ENCODE peak calls at places on chromosome 7, in six cellular contexts. One of them, this sample, is unnamed.

GRCh38 chr7:74656911-74657691 is 417 bp upstream of the GTF2I start:
- DNase-seq in foreskin fibroblast: peak; percentile 99
- DNase-seq in adipocyte: peak; percentile 99
- DNase-seq in stimulated activated CD4-positive, alpha-beta T cell treated with anti-CD3 and anti-CD28 coated beads, Interleukin-2, amount 100 ng/mL, for 24 hours: peak; percentile 99
- DNase-seq in MM.1S: peak; percentile 98
- DNase-seq in lower leg skin: peak; percentile 97
- DNase-seq in this sample: peak; percentile 85

GRCh38 chr7:131546126-131546525 is 10.3 kb downstream of the PODXL start:
- DNase-seq in foreskin fibroblast: no peak
- DNase-seq in adipocyte: no peak
- DNase-seq in stimulated activated CD4-positive, alpha-beta T cell treated with anti-CD3 and anti-CD28 coated beads, Interleukin-2, amount 100 ng/mL, for 24 hours: no peak
- DNase-seq in MM.1S: peak; percentile 36
- DNase-seq in lower leg skin: no peak
- DNase-seq in this sample: no peak

GRCh38 chr7:78279035-78279434 is 480.5 kb downstream of the PHTF2 start:
- DNase-seq in foreskin fibroblast: peak; percentile 83
- DNase-seq in adipocyte: peak; percentile 73
- DNase-seq in stimulated activated CD4-positive, alpha-beta T cell treated with anti-CD3 and anti-CD28 coated beads, Interleukin-2, amount 100 ng/mL, for 24 hours: no peak
- DNase-seq in MM.1S: no peak
- DNase-seq in lower leg skin: no peak
- DNase-seq in this sample: peak; percentile 89

GRCh38 chr7:46360811-46361210 is 439.7 kb upstream of the IGFBP3 start:
- DNase-seq in foreskin fibroblast: no peak
- DNase-seq in adipocyte: no peak
- DNase-seq in stimulated activated CD4-positive, alpha-beta T cell treated with anti-CD3 and anti-CD28 coated beads, Interleukin-2, amount 100 ng/mL, for 24 hours: no peak
- DNase-seq in MM.1S: no peak
- DNase-seq in lower leg skin: no peak
- DNase-seq in this sample: no peak

GRCh38 chr7:101731502-101732084 is 85.8 kb upstream of the CUX1 start:
- DNase-seq in foreskin fibroblast: no peak
- DNase-seq in adipocyte: no peak
- DNase-seq in stimulated activated CD4-positive, alpha-beta T cell treated with anti-CD3 and anti-CD28 coated beads, Interleukin-2, amount 100 ng/mL, for 24 hours: no peak
- DNase-seq in MM.1S: no peak
- DNase-seq in lower leg skin: no peak
- DNase-seq in this sample: no peak

GRCh38 chr7:28114056-28114455 is 66.5 kb downstream of the JAZF1 start:
- DNase-seq in foreskin fibroblast: no peak
- DNase-seq in adipocyte: no peak
- DNase-seq in stimulated activated CD4-positive, alpha-beta T cell treated with anti-CD3 and anti-CD28 coated beads, Interleukin-2, amount 100 ng/mL, for 24 hours: no peak
- DNase-seq in MM.1S: no peak
- DNase-seq in lower leg skin: no peak
- DNase-seq in this sample: no peak

GRCh38 chr7:104983620-104984539 is 30.1 kb upstream of the KMT2E start:
- DNase-seq in foreskin fibroblast: peak; percentile 96
- DNase-seq in adipocyte: peak; percentile 94
- DNase-seq in stimulated activated CD4-positive, alpha-beta T cell treated with anti-CD3 and anti-CD28 coated beads, Interleukin-2, amount 100 ng/mL, for 24 hours: peak; percentile 86
- DNase-seq in MM.1S: peak; percentile 89
- DNase-seq in lower leg skin: peak; percentile 86
- DNase-seq in this sample: peak; percentile 72

GRCh38 chr7:45253368-45253767 is 95.8 kb downstream of the RAMP3 start:
- DNase-seq in foreskin fibroblast: no peak
- DNase-seq in adipocyte: no peak
- DNase-seq in stimulated activated CD4-positive, alpha-beta T cell treated with anti-CD3 and anti-CD28 coated beads, Interleukin-2, amount 100 ng/mL, for 24 hours: no peak
- DNase-seq in MM.1S: no peak
- DNase-seq in lower leg skin: no peak
- DNase-seq in this sample: no peak

GRCh38 chr7:108463613-108464012 is 7.4 kb upstream of the NRCAM start:
- DNase-seq in foreskin fibroblast: no peak
- DNase-seq in adipocyte: no peak
- DNase-seq in stimulated activated CD4-positive, alpha-beta T cell treated with anti-CD3 and anti-CD28 coated beads, Interleukin-2, amount 100 ng/mL, for 24 hours: no peak
- DNase-seq in MM.1S: no peak
- DNase-seq in lower leg skin: no peak
- DNase-seq in this sample: no peak

GRCh38 chr7:135601182-135601581 is 43.5 kb downstream of the NUP205 start:
- DNase-seq in foreskin fibroblast: peak; percentile 21
- DNase-seq in adipocyte: peak; percentile 25
- DNase-seq in stimulated activated CD4-positive, alpha-beta T cell treated with anti-CD3 and anti-CD28 coated beads, Interleukin-2, amount 100 ng/mL, for 24 hours: no peak
- DNase-seq in MM.1S: no peak
- DNase-seq in lower leg skin: no peak
- DNase-seq in this sample: peak; percentile 41

GRCh38 chr7:4880218-4880617 is 3.3 kb downstream of the RADIL start:
- DNase-seq in foreskin fibroblast: no peak
- DNase-seq in adipocyte: no peak
- DNase-seq in stimulated activated CD4-positive, alpha-beta T cell treated with anti-CD3 and anti-CD28 coated beads, Interleukin-2, amount 100 ng/mL, for 24 hours: no peak
- DNase-seq in MM.1S: no peak
- DNase-seq in lower leg skin: no peak
- DNase-seq in this sample: no peak

GRCh38 chr7:69695998-69696657 is 97.9 kb downstream of the AUTS2 start:
- DNase-seq in foreskin fibroblast: no peak
- DNase-seq in adipocyte: no peak
- DNase-seq in stimulated activated CD4-positive, alpha-beta T cell treated with anti-CD3 and anti-CD28 coated beads, Interleukin-2, amount 100 ng/mL, for 24 hours: no peak
- DNase-seq in MM.1S: peak; percentile 87
- DNase-seq in lower leg skin: no peak
- DNase-seq in this sample: no peak

GRCh38 chr7:121561717-121562116 is 165.6 kb upstream of the FAM3C start:
- DNase-seq in foreskin fibroblast: peak; percentile 10
- DNase-seq in adipocyte: peak; percentile 27
- DNase-seq in stimulated activated CD4-positive, alpha-beta T cell treated with anti-CD3 and anti-CD28 coated beads, Interleukin-2, amount 100 ng/mL, for 24 hours: no peak
- DNase-seq in MM.1S: no peak
- DNase-seq in lower leg skin: no peak
- DNase-seq in this sample: no peak

GRCh38 chr7:122302826-122303521 is 1.6 kb downstream of the FEZF1 start:
- DNase-seq in foreskin fibroblast: no peak
- DNase-seq in adipocyte: no peak
- DNase-seq in stimulated activated CD4-positive, alpha-beta T cell treated with anti-CD3 and anti-CD28 coated beads, Interleukin-2, amount 100 ng/mL, for 24 hours: no peak
- DNase-seq in MM.1S: peak; percentile 7
- DNase-seq in lower leg skin: no peak
- DNase-seq in this sample: no peak

GRCh38 chr7:150781016-150781415 is 19.1 kb downstream of the TMEM176B start:
- DNase-seq in foreskin fibroblast: peak; percentile 3
- DNase-seq in adipocyte: peak; percentile 52
- DNase-seq in stimulated activated CD4-positive, alpha-beta T cell treated with anti-CD3 and anti-CD28 coated beads, Interleukin-2, amount 100 ng/mL, for 24 hours: no peak
- DNase-seq in MM.1S: no peak
- DNase-seq in lower leg skin: no peak
- DNase-seq in this sample: no peak

GRCh38 chr7:94701555-94701973 is 45.6 kb upstream of the SGCE start:
- DNase-seq in foreskin fibroblast: peak; percentile 53
- DNase-seq in adipocyte: no peak
- DNase-seq in stimulated activated CD4-positive, alpha-beta T cell treated with anti-CD3 and anti-CD28 coated beads, Interleukin-2, amount 100 ng/mL, for 24 hours: no peak
- DNase-seq in MM.1S: no peak
- DNase-seq in lower leg skin: no peak
- DNase-seq in this sample: peak; percentile 79

GRCh38 chr7:45174328-45174610 is 16.7 kb downstream of the RAMP3 start:
- DNase-seq in foreskin fibroblast: no peak
- DNase-seq in adipocyte: no peak
- DNase-seq in stimulated activated CD4-positive, alpha-beta T cell treated with anti-CD3 and anti-CD28 coated beads, Interleukin-2, amount 100 ng/mL, for 24 hours: no peak
- DNase-seq in MM.1S: no peak
- DNase-seq in lower leg skin: no peak
- DNase-seq in this sample: no peak

GRCh38 chr7:104482362-104483042 is 154.1 kb downstream of the LHFPL3 start:
- DNase-seq in foreskin fibroblast: no peak
- DNase-seq in adipocyte: no peak
- DNase-seq in stimulated activated CD4-positive, alpha-beta T cell treated with anti-CD3 and anti-CD28 coated beads, Interleukin-2, amount 100 ng/mL, for 24 hours: no peak
- DNase-seq in MM.1S: peak; percentile 16
- DNase-seq in lower leg skin: no peak
- DNase-seq in this sample: no peak

GRCh38 chr7:21640150-21640549 is 97.3 kb downstream of the DNAH11 start:
- DNase-seq in foreskin fibroblast: no peak
- DNase-seq in adipocyte: no peak
- DNase-seq in stimulated activated CD4-positive, alpha-beta T cell treated with anti-CD3 and anti-CD28 coated beads, Interleukin-2, amount 100 ng/mL, for 24 hours: no peak
- DNase-seq in MM.1S: no peak
- DNase-seq in lower leg skin: no peak
- DNase-seq in this sample: peak; percentile 13

GRCh38 chr7:32937344-32938174 is 19.7 kb upstream of the FKBP9 start:
- DNase-seq in foreskin fibroblast: peak; percentile 78
- DNase-seq in adipocyte: peak; percentile 30
- DNase-seq in stimulated activated CD4-positive, alpha-beta T cell treated with anti-CD3 and anti-CD28 coated beads, Interleukin-2, amount 100 ng/mL, for 24 hours: no peak
- DNase-seq in MM.1S: no peak
- DNase-seq in lower leg skin: peak; percentile 61
- DNase-seq in this sample: no peak

GRCh38 chr7:2645274-2645868 is 13.6 kb downstream of the TTYH3 start:
- DNase-seq in foreskin fibroblast: no peak
- DNase-seq in adipocyte: no peak
- DNase-seq in stimulated activated CD4-positive, alpha-beta T cell treated with anti-CD3 and anti-CD28 coated beads, Interleukin-2, amount 100 ng/mL, for 24 hours: peak; percentile 30
- DNase-seq in MM.1S: peak; percentile 27
- DNase-seq in lower leg skin: no peak
- DNase-seq in this sample: no peak

GRCh38 chr7:15007507-15007906 is 105.0 kb upstream of the DGKB start:
- DNase-seq in foreskin fibroblast: peak; percentile 16
- DNase-seq in adipocyte: no peak
- DNase-seq in stimulated activated CD4-positive, alpha-beta T cell treated with anti-CD3 and anti-CD28 coated beads, Interleukin-2, amount 100 ng/mL, for 24 hours: no peak
- DNase-seq in MM.1S: no peak
- DNase-seq in lower leg skin: no peak
- DNase-seq in this sample: peak; percentile 21

GRCh38 chr7:332020-332517 is 42.1 kb downstream of the FOXL3 start:
- DNase-seq in foreskin fibroblast: no peak
- DNase-seq in adipocyte: no peak
- DNase-seq in stimulated activated CD4-positive, alpha-beta T cell treated with anti-CD3 and anti-CD28 coated beads, Interleukin-2, amount 100 ng/mL, for 24 hours: no peak
- DNase-seq in MM.1S: no peak
- DNase-seq in lower leg skin: no peak
- DNase-seq in this sample: no peak

GRCh38 chr7:100353685-100354330 is 4.1 kb upstream of the PILRB start:
- DNase-seq in foreskin fibroblast: no peak
- DNase-seq in adipocyte: no peak
- DNase-seq in stimulated activated CD4-positive, alpha-beta T cell treated with anti-CD3 and anti-CD28 coated beads, Interleukin-2, amount 100 ng/mL, for 24 hours: peak; percentile 44
- DNase-seq in MM.1S: no peak
- DNase-seq in lower leg skin: no peak
- DNase-seq in this sample: no peak

GRCh38 chr7:151339651-151340377 is 1.8 kb upstream of the NUB1 start:
- DNase-seq in foreskin fibroblast: no peak
- DNase-seq in adipocyte: no peak
- DNase-seq in stimulated activated CD4-positive, alpha-beta T cell treated with anti-CD3 and anti-CD28 coated beads, Interleukin-2, amount 100 ng/mL, for 24 hours: no peak
- DNase-seq in MM.1S: peak; percentile 81
- DNase-seq in lower leg skin: no peak
- DNase-seq in this sample: no peak

GRCh38 chr7:41085244-41085643 is 617.6 kb downstream of the INHBA start:
- DNase-seq in foreskin fibroblast: peak; percentile 51
- DNase-seq in adipocyte: no peak
- DNase-seq in stimulated activated CD4-positive, alpha-beta T cell treated with anti-CD3 and anti-CD28 coated beads, Interleukin-2, amount 100 ng/mL, for 24 hours: no peak
- DNase-seq in MM.1S: no peak
- DNase-seq in lower leg skin: no peak
- DNase-seq in this sample: no peak

GRCh38 chr7:123916240-123916724 is 8.8 kb upstream of the SPAM1 start:
- DNase-seq in foreskin fibroblast: no peak
- DNase-seq in adipocyte: peak; percentile 43
- DNase-seq in stimulated activated CD4-positive, alpha-beta T cell treated with anti-CD3 and anti-CD28 coated beads, Interleukin-2, amount 100 ng/mL, for 24 hours: no peak
- DNase-seq in MM.1S: peak; percentile 39
- DNase-seq in lower leg skin: no peak
- DNase-seq in this sample: peak; percentile 4

GRCh38 chr7:22445871-22446270 is 54.1 kb downstream of the STEAP1B start:
- DNase-seq in foreskin fibroblast: no peak
- DNase-seq in adipocyte: no peak
- DNase-seq in stimulated activated CD4-positive, alpha-beta T cell treated with anti-CD3 and anti-CD28 coated beads, Interleukin-2, amount 100 ng/mL, for 24 hours: no peak
- DNase-seq in MM.1S: no peak
- DNase-seq in lower leg skin: no peak
- DNase-seq in this sample: no peak

GRCh38 chr7:131747625-131748024 is 191.2 kb upstream of the PODXL start:
- DNase-seq in foreskin fibroblast: no peak
- DNase-seq in adipocyte: no peak
- DNase-seq in stimulated activated CD4-positive, alpha-beta T cell treated with anti-CD3 and anti-CD28 coated beads, Interleukin-2, amount 100 ng/mL, for 24 hours: no peak
- DNase-seq in MM.1S: peak; percentile 41
- DNase-seq in lower leg skin: no peak
- DNase-seq in this sample: no peak

GRCh38 chr7:115593111-115593510 is 437.5 kb downstream of the TFEC start:
- DNase-seq in foreskin fibroblast: no peak
- DNase-seq in adipocyte: peak; percentile 24
- DNase-seq in stimulated activated CD4-positive, alpha-beta T cell treated with anti-CD3 and anti-CD28 coated beads, Interleukin-2, amount 100 ng/mL, for 24 hours: no peak
- DNase-seq in MM.1S: no peak
- DNase-seq in lower leg skin: no peak
- DNase-seq in this sample: no peak

GRCh38 chr7:69619619-69620018 is 21.3 kb downstream of the AUTS2 start:
- DNase-seq in foreskin fibroblast: no peak
- DNase-seq in adipocyte: no peak
- DNase-seq in stimulated activated CD4-positive, alpha-beta T cell treated with anti-CD3 and anti-CD28 coated beads, Interleukin-2, amount 100 ng/mL, for 24 hours: no peak
- DNase-seq in MM.1S: no peak
- DNase-seq in lower leg skin: no peak
- DNase-seq in this sample: no peak

GRCh38 chr7:32161708-32162107 is 91.5 kb upstream of the PDE1C start:
- DNase-seq in foreskin fibroblast: peak; percentile 72
- DNase-seq in adipocyte: peak; percentile 68
- DNase-seq in stimulated activated CD4-positive, alpha-beta T cell treated with anti-CD3 and anti-CD28 coated beads, Interleukin-2, amount 100 ng/mL, for 24 hours: no peak
- DNase-seq in MM.1S: no peak
- DNase-seq in lower leg skin: no peak
- DNase-seq in this sample: peak; percentile 42

GRCh38 chr7:66315192-66315591 is 110.1 kb downstream of the TPST1 start:
- DNase-seq in foreskin fibroblast: peak; percentile 33
- DNase-seq in adipocyte: no peak
- DNase-seq in stimulated activated CD4-positive, alpha-beta T cell treated with anti-CD3 and anti-CD28 coated beads, Interleukin-2, amount 100 ng/mL, for 24 hours: no peak
- DNase-seq in MM.1S: no peak
- DNase-seq in lower leg skin: no peak
- DNase-seq in this sample: no peak

GRCh38 chr7:54880326-54880989 is 121.4 kb upstream of the SEC61G start:
- DNase-seq in foreskin fibroblast: no peak
- DNase-seq in adipocyte: no peak
- DNase-seq in stimulated activated CD4-positive, alpha-beta T cell treated with anti-CD3 and anti-CD28 coated beads, Interleukin-2, amount 100 ng/mL, for 24 hours: no peak
- DNase-seq in MM.1S: no peak
- DNase-seq in lower leg skin: no peak
- DNase-seq in this sample: no peak

GRCh38 chr7:137241655-137242054 is 101.9 kb downstream of the PTN start:
- DNase-seq in foreskin fibroblast: no peak
- DNase-seq in adipocyte: no peak
- DNase-seq in stimulated activated CD4-positive, alpha-beta T cell treated with anti-CD3 and anti-CD28 coated beads, Interleukin-2, amount 100 ng/mL, for 24 hours: no peak
- DNase-seq in MM.1S: no peak
- DNase-seq in lower leg skin: no peak
- DNase-seq in this sample: no peak

GRCh38 chr7:100963874-100964273 is 5.5 kb upstream of the MUC12 start:
- DNase-seq in foreskin fibroblast: no peak
- DNase-seq in adipocyte: no peak
- DNase-seq in stimulated activated CD4-positive, alpha-beta T cell treated with anti-CD3 and anti-CD28 coated beads, Interleukin-2, amount 100 ng/mL, for 24 hours: no peak
- DNase-seq in MM.1S: no peak
- DNase-seq in lower leg skin: no peak
- DNase-seq in this sample: no peak

GRCh38 chr7:90569368-90569767 is 26.8 kb upstream of the CDK14 start:
- DNase-seq in foreskin fibroblast: no peak
- DNase-seq in adipocyte: no peak
- DNase-seq in stimulated activated CD4-positive, alpha-beta T cell treated with anti-CD3 and anti-CD28 coated beads, Interleukin-2, amount 100 ng/mL, for 24 hours: no peak
- DNase-seq in MM.1S: no peak
- DNase-seq in lower leg skin: no peak
- DNase-seq in this sample: no peak